ENCODE peak calls at places on chromosomes 4 and X, in six cellular contexts. U is progenitor cell of endocrine pancreas; D is fibroblast of lung; X is activated CD4-positive, alpha-beta T cell treated with anti-CD3 and anti-CD28 coated beads, Interleukin-2, amount 10 ng/mL, durations not matched to agents 24 days and 14 days; I is IMR-90; B is CD4-positive, alpha-beta memory T cell. J is an unnamed sample.

GRCh38 chrX:107721966-107722707 is 53.5 kb downstream of the TSC22D3 start:
- DNase-seq in U (no peak), D (no peak), X (no peak), I (no peak), B (no peak), J (no peak)

GRCh38 chr4:26238782-26239647 is 81.8 kb upstream of the RBPJ start:
- DNase-seq in U (no peak), D (peak; percentile 67), X (no peak), I (peak; percentile 75), B (no peak), J (peak; percentile 79)

GRCh38 chrX:55119712-55120111 is 30.9 kb downstream of the PAGE2 start:
- DNase-seq in U (no peak), D (peak; percentile 1), X (no peak), I (peak; percentile 3), B (no peak), J (no peak)

GRCh38 chr4:76772498-76773106 is 125.3 kb downstream of the SOWAHB start:
- DNase-seq in U (no peak), D (peak; percentile 76), X (no peak), I (peak; percentile 87), B (no peak), J (no peak)

GRCh38 chrX:129600981-129601424 is 53.8 kb downstream of the APLN start:
- DNase-seq in U (no peak), D (peak; percentile 15), X (peak; percentile 74), I (peak; percentile 27), B (no peak), J (no peak)

GRCh38 chr4:185716008-185716976 is 95.7 kb downstream of the SORBS2 start:
- DNase-seq in U (no peak), D (no peak), X (no peak), I (no peak), B (no peak), J (peak; percentile 13)

GRCh38 chr4:24850669-24851068 is 55.3 kb downstream of the SOD3 start:
- DNase-seq in U (no peak), D (peak; percentile 87), X (no peak), I (peak; percentile 94), B (no peak), J (no peak)

GRCh38 chrX:8404958-8405357 is 59.7 kb upstream of the VCX3B start:
- DNase-seq in U (no peak), D (no peak), X (no peak), I (no peak), B (no peak), J (no peak)

GRCh38 chr4:70671091-70671490 is 4.8 kb upstream of the JCHAIN start:
- DNase-seq in U (no peak), D (no peak), X (no peak), I (no peak), B (no peak), J (no peak)

GRCh38 chr4:90000995-90001394 is 106.3 kb downstream of the MMRN1 start:
- DNase-seq in U (no peak), D (no peak), X (no peak), I (no peak), B (no peak), J (no peak)

J was measured in SHP77 treated with DMSO at 0.1 percent for 48 hours.